ENCODE peak calls at places on chromosomes 6 and 20, in eight cellular contexts. D is ovary, N is transverse colon, M is SK-N-SH, P is K562, C is A549, F is stomach, Y is H1. U is an unnamed sample.
A peak's percentile ranks its signal among the peaks of the same experiment; 100 is the strongest.

GRCh38 chr6:165718486-165718885 is 55.4 kb upstream of the PDE10A start:
- DNase-seq in D (no peak), N (no peak), M (no peak), P (no peak), C (no peak), F (no peak), Y (no peak), U (no peak)

GRCh38 chr20:34301587-34302311 is 1.4 kb downstream of the AHCY start:
- DNase-seq in D (no peak), N (peak; percentile 10), M (no peak), P (peak; percentile 33), C (no peak), F (no peak), Y (no peak), U (no peak)

GRCh38 chr6:13177617-13178506 is 150.5 kb downstream of the TBC1D7 start:
- DNase-seq in D (no peak), N (no peak), M (no peak), P (no peak), C (no peak), F (no peak), Y (no peak), U (no peak)

GRCh38 chr20:63044204-63044600 is 37.4 kb upstream of the BHLHE23 start:
- DNase-seq in D (no peak), N (no peak), M (no peak), P (no peak), C (no peak), F (no peak), Y (no peak), U (no peak)

GRCh38 chr6:36674942-36675341 is 3.6 kb upstream of the CDKN1A start:
- DNase-seq in D (no peak), N (no peak), M (no peak), P (no peak), C (no peak), F (no peak), Y (no peak), U (no peak)

GRCh38 chr20:39850821-39851330 is 838.2 kb downstream of the MAFB start:
- DNase-seq in D (no peak), N (no peak), M (no peak), P (no peak), C (no peak), F (no peak), Y (no peak), U (no peak)

GRCh38 chr6:169810066-169810989 is 58.9 kb downstream of the ERMARD start:
- DNase-seq in D (no peak), N (peak; percentile 51), M (peak; percentile 65), P (no peak), C (no peak), F (no peak), Y (no peak), U (no peak)

GRCh38 chr6:35120746-35121145 is 20.4 kb downstream of the TCP11 start:
- DNase-seq in D (no peak), N (no peak), M (no peak), P (no peak), C (no peak), F (no peak), Y (no peak), U (no peak)

GRCh38 chr20:33838035-33838864 is 27.1 kb downstream of the CHMP4B start:
- DNase-seq in D (no peak), N (peak; percentile 39), M (no peak), P (no peak), C (no peak), F (no peak), Y (no peak), U (no peak)

GRCh38 chr6:37258716-37259115 is 772 bp upstream of the TMEM217 start:
- DNase-seq in D (no peak), N (no peak), M (no peak), P (no peak), C (no peak), F (no peak), Y (no peak), U (no peak)

GRCh38 chr6:158706369-158706982 is 56.6 kb downstream of the SYTL3 start:
- DNase-seq in D (peak; percentile 75), N (peak; percentile 65), M (peak; percentile 75), P (peak; percentile 57), C (peak; percentile 73), F (peak; percentile 61), Y (no peak), U (peak; percentile 62)

GRCh38 chr6:120671519-120671918 is 662.8 kb downstream of the TBC1D32 start:
- DNase-seq in D (no peak), N (no peak), M (no peak), P (no peak), C (no peak), F (no peak), Y (peak; percentile 21), U (no peak)

GRCh38 chr20:63178889-63179751 is 36.8 kb downstream of the YTHDF1 start:
- DNase-seq in D (no peak), N (peak; percentile 33), M (peak; percentile 82), P (peak; percentile 83), C (no peak), F (peak; percentile 36), Y (no peak), U (no peak)

GRCh38 chr6:121523628-121524027 is 88.2 kb downstream of the GJA1 start:
- DNase-seq in D (no peak), N (no peak), M (no peak), P (no peak), C (no peak), F (no peak), Y (no peak), U (no peak)

DNA sequence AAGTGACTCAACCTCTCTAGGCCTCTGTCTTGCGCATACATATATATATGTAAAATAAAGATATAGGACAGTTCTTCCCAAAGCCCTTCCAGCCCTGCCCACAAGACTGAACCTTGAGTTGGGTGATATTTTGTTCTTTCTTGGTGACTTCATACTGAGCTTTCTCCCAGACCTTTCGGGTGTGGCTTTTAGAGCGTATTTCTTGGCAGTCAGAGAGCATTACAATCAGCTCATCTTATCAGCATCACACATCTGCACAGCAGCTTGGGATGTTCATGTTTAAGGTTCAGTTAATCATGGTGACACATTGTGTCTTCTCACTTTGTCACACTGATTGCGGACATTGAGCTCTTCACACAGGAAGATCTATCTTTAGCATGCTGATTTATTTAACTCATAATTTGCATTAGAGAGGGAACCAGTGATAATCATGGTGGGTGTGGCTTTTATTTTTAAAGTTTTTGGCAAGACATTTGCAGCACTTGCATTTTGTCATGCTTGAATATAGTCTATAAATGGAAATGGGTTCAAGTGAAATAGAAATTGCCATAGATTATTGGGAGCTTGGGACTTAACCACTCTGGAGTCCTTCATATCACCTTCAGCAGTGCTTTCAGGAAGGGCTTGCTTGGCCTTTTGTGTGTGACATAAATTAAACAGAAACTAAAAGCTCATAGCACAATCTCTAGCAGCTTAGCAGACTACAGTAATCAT is 8.3 kb downstream of the KIF3B start:
- DNase-seq in D (no peak), N (peak; percentile 40), M (no peak), P (peak; percentile 73), C (no peak), F (no peak), Y (no peak), U (no peak)
- TF ChIP-seq CTCF in D (no peak), N (no peak), M (no peak), P (no peak), C (no peak), F (no peak), Y (no peak), U (no peak)

GRCh38 chr6:129790786-129791185 is 70.3 kb downstream of the TMEM244 start:
- DNase-seq in D (no peak), N (no peak), M (no peak), P (no peak), C (no peak), F (no peak), Y (no peak), U (no peak)

GRCh38 chr6:129785081-129785755 is 75.2 kb upstream of the ARHGAP18 start:
- DNase-seq in D (no peak), N (no peak), M (no peak), P (no peak), C (no peak), F (no peak), Y (no peak), U (no peak)

GRCh38 chr6:129786548-129786947 is 74.6 kb downstream of the TMEM244 start:
- DNase-seq in D (no peak), N (no peak), M (no peak), P (no peak), C (no peak), F (no peak), Y (no peak), U (no peak)

GRCh38 chr6:129789974-129790373 is 71.1 kb downstream of the TMEM244 start:
- DNase-seq in D (no peak), N (no peak), M (no peak), P (no peak), C (no peak), F (no peak), Y (no peak), U (no peak)

DNA sequence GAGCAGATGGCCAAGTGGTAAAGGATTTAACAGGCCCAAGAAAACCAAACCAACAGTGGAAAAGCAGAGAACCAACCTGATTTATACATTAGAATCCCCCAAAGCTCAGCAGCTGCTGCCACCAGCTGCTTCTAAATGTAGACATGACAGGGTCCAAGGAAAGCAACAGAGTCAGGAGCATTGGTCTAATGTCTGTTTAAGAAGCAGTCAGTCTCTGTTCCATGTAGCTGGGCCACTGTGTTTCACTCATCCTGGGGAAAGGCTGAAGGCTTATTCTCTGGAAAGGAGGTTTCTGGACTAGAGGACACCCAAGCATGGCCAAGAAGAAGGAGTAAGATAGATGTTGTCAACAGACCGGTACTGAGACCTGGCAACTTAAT is 75.4 kb downstream of the TMEM244 start:
- DNase-seq in D (no peak), N (no peak), M (no peak), P (no peak), C (no peak), F (no peak), Y (no peak), U (no peak)
- TF ChIP-seq EP300 in D (no peak), N (no peak), M (no peak), P (no peak), C (no peak), F (no peak), Y (no peak), U (no peak)

GRCh38 chr6:157385482-157385881 is 4.5 kb downstream of the ZDHHC14 start:
- DNase-seq in D (no peak), N (no peak), M (no peak), P (no peak), C (no peak), F (no peak), Y (no peak), U (no peak)
- TF ChIP-seq CTCF in D (no peak), N (no peak), M (no peak), P (no peak), C (no peak), F (no peak), Y (no peak), U (no peak)

GRCh38 chr6:147570681-147571080 is 62.2 kb downstream of the SAMD5 start:
- DNase-seq in D (no peak), N (no peak), M (no peak), P (no peak), C (no peak), F (no peak), Y (no peak), U (no peak)

GRCh38 chr6:147561742-147562141 is 53.3 kb downstream of the SAMD5 start:
- DNase-seq in D (no peak), N (no peak), M (no peak), P (no peak), C (no peak), F (no peak), Y (no peak), U (no peak)

GRCh38 chr6:147564556-147564955 is 56.1 kb downstream of the SAMD5 start:
- DNase-seq in D (no peak), N (no peak), M (no peak), P (no peak), C (no peak), F (no peak), Y (no peak), U (no peak)

GRCh38 chr6:147567141-147567805 is 58.8 kb downstream of the SAMD5 start:
- DNase-seq in D (no peak), N (no peak), M (no peak), P (no peak), C (no peak), F (no peak), Y (no peak), U (no peak)

GRCh38 chr6:147566244-147566898 is 57.9 kb downstream of the SAMD5 start:
- DNase-seq in D (no peak), N (no peak), M (no peak), P (no peak), C (no peak), F (no peak), Y (no peak), U (no peak)
- TF ChIP-seq EP300 in D (no peak), N (no peak), M (no peak), P (no peak), C (no peak), F (no peak), Y (no peak), U (no peak)

U was measured in tibial nerve.